ENCODE peak calls at places on chromosomes 16 and 17, in ten cellular contexts. G is H1, M is sigmoid colon, E is K562, B is SK-N-SH, F is ovary, P is stomach, T is tibial nerve, I is suprapubic skin, L is transverse colon. Y is an unnamed sample. For H3K4me1 and H3K36me3, the result is how much of the 10 kb centered on the place peaks cover.

GRCh38 chr17:71313866-71314265 is 807.0 kb upstream of the SOX9 start:
- DNase-seq in G (no peak), M (no peak), E (no peak), B (no peak), F (no peak), P (no peak), T (no peak), I (no peak), L (no peak), Y (no peak)

GRCh38 chr16:79776243-79776884 is 175.8 kb upstream of the MAF start:
- DNase-seq in G (no peak), M (peak), E (no peak), B (no peak), F (peak), P (no peak), T (peak), I (peak), L (peak), Y (no peak)

GRCh38 chr17:29596811-29597210 is 3.9 kb downstream of the ANKRD13B start:
- DNase-seq in G (no peak), M (no peak), E (peak), B (no peak), F (no peak), P (no peak), T (no peak), I (no peak), L (no peak), Y (no peak)

GRCh38 chr17:2802574-2802973 is 6.3 kb downstream of the RAP1GAP2 start:
- DNase-seq in G (no peak), M (no peak), E (no peak), B (no peak), F (no peak), P (no peak), T (no peak), I (no peak), L (no peak), Y (no peak)

GRCh38 chr17:40551091-40551873 is 14.0 kb downstream of the CCR7 start:
- DNase-seq in G (no peak), M (peak), E (no peak), B (no peak), F (peak), P (peak), T (peak), I (peak), L (peak), Y (no peak)

GRCh38 chr17:28985950-28986713 is 19.7 kb downstream of the SEZ6 start:
- DNase-seq in G (peak), M (no peak), E (peak), B (no peak), F (no peak), P (no peak), T (no peak), I (no peak), L (no peak), Y (no peak)

GRCh38 chr17:40113961-40114272 is 7.9 kb upstream of the MSL1 start:
- DNase-seq in G (no peak), M (no peak), E (no peak), B (no peak), F (no peak), P (no peak), T (no peak), I (no peak), L (no peak), Y (no peak)

GRCh38 chr16:30524575-30525571 is 1.5 kb downstream of the ZNF768 start:
- DNase-seq in G (no peak), M (no peak), E (no peak), B (peak), F (no peak), P (no peak), T (no peak), I (no peak), L (no peak), Y (no peak)

GRCh38 chr17:55420067-55420775 is 1.4 kb downstream of the MMD start:
- DNase-seq in G (no peak), M (no peak), E (no peak), B (no peak), F (no peak), P (peak), T (no peak), I (no peak), L (no peak), Y (no peak)

GRCh38 chr17:1597861-1598342 is 30.7 kb downstream of the SLC43A2 start:
- DNase-seq in G (no peak), M (no peak), E (no peak), B (no peak), F (no peak), P (peak), T (no peak), I (no peak), L (peak), Y (no peak)

GRCh38 chr16:3945751-3946603 is 65.5 kb upstream of the CREBBP start:
- DNase-seq in G (no peak), M (no peak), E (no peak), B (no peak), F (peak), P (peak), T (no peak), I (peak), L (peak), Y (no peak)

GRCh38 chr17:83203073-83203471 is 123.7 kb downstream of the METRNL start:
- DNase-seq in G (no peak), M (peak), E (no peak), B (no peak), F (peak), P (peak), T (peak), I (peak), L (peak), Y (peak)

GRCh38 chr16:69906838-69907301 is 44.3 kb upstream of the CLEC18A start:
- DNase-seq in G (no peak), M (no peak), E (no peak), B (no peak), F (no peak), P (no peak), T (no peak), I (no peak), L (no peak), Y (no peak)

GRCh38 chr16:12462690-12463646 is 340.7 kb downstream of the CPPED1 start:
- DNase-seq in G (no peak), M (no peak), E (no peak), B (no peak), F (no peak), P (no peak), T (no peak), I (no peak), L (no peak), Y (no peak)

GRCh38 chr17:49218941-49219913 is 8.7 kb downstream of the ABI3 start:
- DNase-seq in G (no peak), M (no peak), E (peak), B (peak), F (no peak), P (peak), T (no peak), I (no peak), L (peak), Y (peak)

GRCh38 chr16:14510939-14511797 is 118.9 kb downstream of the PARN start:
- DNase-seq in G (no peak), M (no peak), E (no peak), B (no peak), F (no peak), P (no peak), T (no peak), I (no peak), L (no peak), Y (no peak)

GRCh38 chr17:71753070-71753469 is 367.8 kb upstream of the SOX9 start:
- DNase-seq in G (no peak), M (no peak), E (no peak), B (no peak), F (no peak), P (no peak), T (no peak), I (no peak), L (no peak), Y (no peak)

GRCh38 chr16:80500116-80500859 is 40.5 kb upstream of the DYNLRB2 start:
- DNase-seq in G (no peak), M (no peak), E (no peak), B (no peak), F (no peak), P (no peak), T (no peak), I (no peak), L (no peak), Y (no peak)

GRCh38 chr16:2745116-2745890 is 7.1 kb upstream of the SRRM2 start:
- DNase-seq in G (no peak), M (no peak), E (no peak), B (no peak), F (no peak), P (no peak), T (no peak), I (no peak), L (no peak), Y (no peak)

GRCh38 chr17:40727447-40728231 is 24.1 kb upstream of the KRT24 start:
- DNase-seq in G (no peak), M (no peak), E (no peak), B (no peak), F (no peak), P (no peak), T (peak), I (no peak), L (no peak), Y (no peak)

GRCh38 chr16:5325932-5326331 is 228.3 kb upstream of the EEF2KMT start:
- DNase-seq in G (no peak), M (no peak), E (no peak), B (no peak), F (no peak), P (no peak), T (no peak), I (no peak), L (no peak), Y (no peak)

GRCh38 chr17:29126268-29126923 is 53.8 kb downstream of the MYO18A start:
- DNase-seq in G (no peak), M (no peak), E (no peak), B (no peak), F (no peak), P (no peak), T (no peak), I (no peak), L (no peak), Y (no peak)

GRCh38 chr17:64506576-64507417 is at the start of gene CEP95:
- DNase-seq in G (no peak), M (peak), E (peak), B (peak), F (peak), P (peak), T (peak), I (peak), L (peak), Y (peak)

GRCh38 chr17:75945202-75945601 is 4.4 kb upstream of the FBF1 start:
- DNase-seq in G (no peak), M (no peak), E (no peak), B (no peak), F (no peak), P (no peak), T (no peak), I (no peak), L (no peak), Y (no peak)

GRCh38 chr17:57703273-57703672 is 41.8 kb downstream of the CCDC182 start:
- DNase-seq in G (no peak), M (no peak), E (no peak), B (no peak), F (no peak), P (no peak), T (no peak), I (no peak), L (no peak), Y (no peak)

GRCh38 chr16:11472851-11473250 is 113.9 kb downstream of the LITAF start:
- DNase-seq in G (no peak), M (no peak), E (no peak), B (no peak), F (no peak), P (no peak), T (no peak), I (no peak), L (no peak), Y (no peak)

GRCh38 chr17:70523407-70523806 is 354.1 kb downstream of the KCNJ2 start:
- DNase-seq in G (no peak), M (no peak), E (no peak), B (no peak), F (no peak), P (no peak), T (no peak), I (no peak), L (no peak), Y (no peak)

GRCh38 chr16:4339909-4340308 is 11.2 kb downstream of the PAM16 start:
- DNase-seq in G (no peak), M (peak), E (no peak), B (peak), F (peak), P (peak), T (no peak), I (no peak), L (no peak), Y (peak)

GRCh38 chr17:28326114-28326513 is 7.1 kb downstream of the TMEM97 start:
- DNase-seq in G (no peak), M (peak), E (no peak), B (no peak), F (no peak), P (peak), T (no peak), I (no peak), L (peak), Y (no peak)

GRCh38 chr16:11007714-11008240 is 63.4 kb downstream of the CLEC16A start:
- DNase-seq in G (no peak), M (no peak), E (no peak), B (no peak), F (no peak), P (no peak), T (no peak), I (no peak), L (no peak), Y (no peak)

GRCh38 chr16:56938664-56939513 is 6.9 kb downstream of the HERPUD1 start:
- DNase-seq in G (no peak), M (peak), E (no peak), B (no peak), F (no peak), P (no peak), T (no peak), I (no peak), L (no peak), Y (no peak)

GRCh38 chr16:22948058-22948602 is 134.2 kb downstream of the HS3ST2 start:
- DNase-seq in G (no peak), M (no peak), E (no peak), B (no peak), F (no peak), P (no peak), T (no peak), I (no peak), L (no peak), Y (no peak)

GRCh38 chr17:31499771-31500554 is 108.5 kb downstream of the RAB11FIP4 start:
- DNase-seq in G (no peak), M (no peak), E (no peak), B (peak), F (peak), P (peak), T (no peak), I (no peak), L (peak), Y (peak)

GRCh38 chr16:57092786-57093301 is 461 bp downstream of the CPNE2 start:
- DNase-seq in G (no peak), M (no peak), E (peak), B (peak), F (peak), P (peak), T (no peak), I (no peak), L (peak), Y (peak)

GRCh38 chr17:11852911-11853310 is 144.4 kb downstream of the ZNF18 start:
- DNase-seq in G (no peak), M (no peak), E (no peak), B (no peak), F (no peak), P (no peak), T (no peak), I (no peak), L (no peak), Y (no peak)

GRCh38 chr17:50779747-50780363 is 12.5 kb upstream of the ANKRD40CL start:
- DNase-seq in G (no peak), M (no peak), E (no peak), B (no peak), F (no peak), P (no peak), T (no peak), I (no peak), L (no peak), Y (no peak)

GRCh38 chr16:67528222-67528869 is at the start of gene RIPOR1:
- DNase-seq in G (no peak), M (peak), E (peak), B (peak), F (peak), P (peak), T (no peak), I (peak), L (peak), Y (peak)
- TF ChIP-seq EP300 in G (no peak), M (no peak), E (no peak), B (no peak), F (no peak), P (no peak), T (peak), I (no peak), L (no peak), Y (no peak)

GRCh38 chr16:67211674-67212073 is 12.7 kb downstream of the ELMO3 start:
- DNase-seq in G (no peak), M (no peak), E (no peak), B (no peak), F (no peak), P (no peak), T (no peak), I (no peak), L (no peak), Y (no peak)

GRCh38 chr16:67215690-67216089 is 11.2 kb upstream of the TMEM208 start:
- DNase-seq in G (no peak), M (no peak), E (no peak), B (no peak), F (no peak), P (no peak), T (no peak), I (no peak), L (no peak), Y (no peak)

GRCh38 chr16:67212766-67213165 is 13.8 kb downstream of the ELMO3 start:
- DNase-seq in G (no peak), M (no peak), E (no peak), B (no peak), F (no peak), P (no peak), T (no peak), I (no peak), L (no peak), Y (no peak)

GRCh38 chr16:67213197-67214019 is 13.5 kb upstream of the TMEM208 start:
- DNase-seq in G (no peak), M (no peak), E (no peak), B (no peak), F (no peak), P (peak), T (no peak), I (no peak), L (no peak), Y (no peak)

GRCh38 chr16:67216612-67217490 is 10.1 kb upstream of the TMEM208 start:
- DNase-seq in G (no peak), M (no peak), E (peak), B (peak), F (no peak), P (peak), T (peak), I (no peak), L (no peak), Y (peak)
- H3K4me1 ChIP-seq in G (under half), M (under half), E (under half), B (under half), F (under half), P (under half), T (under half), I (under half), L (under half), Y (under half)

GRCh38 chr16:81543571-81543970 is 99.0 kb downstream of the CMIP start:
- DNase-seq in G (no peak), M (no peak), E (no peak), B (no peak), F (no peak), P (no peak), T (no peak), I (no peak), L (no peak), Y (no peak)
- H3K36me3 ChIP-seq in G (under half), M (under half), E (under half), B (under half), F (under half), P (under half), T (under half), I (under half), L (under half), Y (under half)

GRCh38 chr16:58755989-58756649 is 22.0 kb upstream of the GOT2 start:
- DNase-seq in G (peak), M (peak), E (peak), B (peak), F (peak), P (peak), T (peak), I (peak), L (peak), Y (no peak)
- TF ChIP-seq EP300 in G (no peak), M (no peak), E (no peak), B (no peak), F (no peak), P (no peak), T (no peak), I (no peak), L (no peak), Y (no peak)

GRCh38 chr17:74156878-74157277 is 46.6 kb upstream of the RPL38 start:
- DNase-seq in G (no peak), M (no peak), E (no peak), B (no peak), F (no peak), P (no peak), T (no peak), I (peak), L (no peak), Y (no peak)
- H3K4me1 ChIP-seq in G (under half), M (under half), E (under half), B (under half), F (under half), P (under half), T (under half), I (under half), L (under half), Y (under half)

GRCh38 chr17:8141046-8141445 is 11.2 kb downstream of the PER1 start:
- DNase-seq in G (no peak), M (peak), E (no peak), B (no peak), F (peak), P (no peak), T (peak), I (peak), L (no peak), Y (peak)

GRCh38 chr17:8140413-8141029 is 11.7 kb downstream of the PER1 start:
- DNase-seq in G (no peak), M (peak), E (no peak), B (peak), F (peak), P (no peak), T (no peak), I (peak), L (no peak), Y (no peak)

GRCh38 chr17:8142887-8143580 is 9.2 kb downstream of the PER1 start:
- DNase-seq in G (no peak), M (peak), E (no peak), B (no peak), F (peak), P (no peak), T (no peak), I (peak), L (no peak), Y (no peak)

GRCh38 chr17:8142158-8142886 is 9.9 kb downstream of the PER1 start:
- DNase-seq in G (no peak), M (peak), E (no peak), B (no peak), F (peak), P (no peak), T (no peak), I (peak), L (no peak), Y (no peak)

GRCh38 chr17:8141741-8142140 is 10.5 kb downstream of the PER1 start:
- DNase-seq in G (no peak), M (peak), E (no peak), B (no peak), F (peak), P (no peak), T (no peak), I (peak), L (no peak), Y (no peak)
- H3K36me3 ChIP-seq in G (under half), M (half or more), E (half or more), B (under half), F (under half), P (half or more), T (half or more), I (half or more), L (under half), Y (half or more)

GRCh38 chr17:73933164-73933766 is 270.2 kb upstream of the RPL38 start:
- DNase-seq in G (no peak), M (no peak), E (no peak), B (no peak), F (no peak), P (no peak), T (no peak), I (no peak), L (no peak), Y (no peak)
- TF ChIP-seq EP300 in G (no peak), M (no peak), E (no peak), B (no peak), F (no peak), P (no peak), T (no peak), I (no peak), L (no peak), Y (no peak)

DNA sequence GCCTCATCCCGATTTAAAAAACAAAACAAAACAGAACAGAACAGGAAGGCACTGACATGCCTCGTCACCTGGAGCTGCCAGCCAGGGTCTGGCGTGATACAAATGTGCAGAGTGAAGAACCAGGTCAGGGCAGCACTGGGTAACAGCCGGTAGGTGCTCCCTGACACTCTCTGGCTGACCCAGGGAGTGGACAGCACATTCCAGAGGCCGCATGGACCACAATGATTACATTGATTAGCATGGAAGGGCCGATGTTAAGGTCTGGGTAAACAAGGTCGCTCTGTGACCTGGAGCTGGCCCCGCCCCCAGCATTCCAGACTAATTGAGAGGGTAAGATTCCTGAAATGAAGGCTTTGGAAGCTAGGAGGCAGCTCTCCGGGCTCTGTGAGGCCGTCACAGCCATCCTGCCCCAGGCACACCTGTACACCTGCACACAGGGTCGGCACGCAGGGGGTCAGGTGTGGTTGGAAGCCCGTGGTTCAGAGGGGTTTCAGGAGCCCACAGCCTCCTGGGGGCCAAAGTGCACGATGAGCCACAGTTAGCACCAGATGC is 21.4 kb downstream of the PIEZO1 start:
- DNase-seq in G (no peak), M (no peak), E (no peak), B (no peak), F (no peak), P (peak), T (no peak), I (no peak), L (no peak), Y (peak)
- H3K4me1 ChIP-seq in G (under half), M (half or more), E (under half), B (under half), F (under half), P (half or more), T (under half), I (half or more), L (half or more), Y (half or more)

GRCh38 chr17:8574687-8575086 is 55.8 kb downstream of the MYH10 start:
- DNase-seq in G (no peak), M (no peak), E (no peak), B (no peak), F (no peak), P (no peak), T (no peak), I (no peak), L (no peak), Y (no peak)
- H3K36me3 ChIP-seq in G (under half), M (under half), E (half or more), B (under half), F (under half), P (under half), T (under half), I (under half), L (under half), Y (under half)

Y was measured in upper lobe of left lung.